ENCODE peak calls at places on chromosomes 11 and 22, in seven cellular contexts. One of them, this sample, is unnamed.

GRCh38 chr22:20761536-20761935 is 12.4 kb upstream of the SERPIND1 start:
- DNase-seq in IMR-90: peak; percentile 55
- DNase-seq in trophoblast cell: peak; percentile 47
- DNase-seq in H1: no peak
- DNase-seq in neuronal stem cell: no peak
- DNase-seq in mesenchymal stem cell: no peak
- DNase-seq in H9: no peak
- DNase-seq in this sample: no peak

GRCh38 chr11:35290876-35291275 is 128.5 kb downstream of the SLC1A2 start:
- DNase-seq in H9: no peak
- DNase-seq in H1: no peak
- DNase-seq in neuronal stem cell: no peak
- DNase-seq in IMR-90: no peak
- DNase-seq in mesenchymal stem cell: no peak
- DNase-seq in trophoblast cell: peak; percentile 6
- DNase-seq in this sample: peak; percentile 38

GRCh38 chr22:36773935-36774334 is 2.0 kb downstream of the IFT27 start:
- DNase-seq in trophoblast cell: peak; percentile 41
- DNase-seq in H1: no peak
- DNase-seq in H9: no peak
- DNase-seq in neuronal stem cell: no peak
- DNase-seq in IMR-90: peak; percentile 49
- DNase-seq in mesenchymal stem cell: peak; percentile 45
- DNase-seq in this sample: peak; percentile 31

GRCh38 chr11:107624983-107625779 is 34.2 kb downstream of the ELMOD1 start:
- DNase-seq in IMR-90: no peak
- DNase-seq in H1: no peak
- DNase-seq in H9: no peak
- DNase-seq in neuronal stem cell: no peak
- DNase-seq in mesenchymal stem cell: no peak
- DNase-seq in trophoblast cell: no peak
- DNase-seq in this sample: no peak

GRCh38 chr11:78338138-78338537 is 79.5 kb downstream of the GAB2 start:
- DNase-seq in H9: no peak
- DNase-seq in IMR-90: no peak
- DNase-seq in neuronal stem cell: no peak
- DNase-seq in trophoblast cell: no peak
- DNase-seq in H1: no peak
- DNase-seq in mesenchymal stem cell: no peak
- DNase-seq in this sample: no peak

GRCh38 chr22:44136112-44136511 is 44.6 kb upstream of the PARVG start:
- DNase-seq in neuronal stem cell: no peak
- DNase-seq in IMR-90: no peak
- DNase-seq in H1: no peak
- DNase-seq in H9: no peak
- DNase-seq in mesenchymal stem cell: no peak
- DNase-seq in trophoblast cell: no peak
- DNase-seq in this sample: no peak

GRCh38 chr11:88352139-88352538 is 14.6 kb upstream of the CTSC start:
- DNase-seq in H9: no peak
- DNase-seq in IMR-90: peak; percentile 30
- DNase-seq in H1: no peak
- DNase-seq in mesenchymal stem cell: peak; percentile 19
- DNase-seq in neuronal stem cell: no peak
- DNase-seq in trophoblast cell: no peak
- DNase-seq in this sample: no peak

GRCh38 chr22:36048911-36049677 is 20.5 kb upstream of the RBFOX2 start:
- DNase-seq in IMR-90: peak; percentile 77
- DNase-seq in mesenchymal stem cell: no peak
- DNase-seq in H1: no peak
- DNase-seq in trophoblast cell: peak; percentile 96
- DNase-seq in H9: no peak
- DNase-seq in neuronal stem cell: no peak
- DNase-seq in this sample: no peak

GRCh38 chr11:80593981-80594380 is 1153.2 kb upstream of the TENM4 start:
- DNase-seq in trophoblast cell: peak; percentile 29
- DNase-seq in H1: no peak
- DNase-seq in neuronal stem cell: no peak
- DNase-seq in IMR-90: peak; percentile 44
- DNase-seq in mesenchymal stem cell: peak; percentile 80
- DNase-seq in H9: no peak
- DNase-seq in this sample: peak; percentile 67

GRCh38 chr11:102513869-102514268 is 16.7 kb downstream of the MMP7 start:
- DNase-seq in IMR-90: peak; percentile 34
- DNase-seq in trophoblast cell: no peak
- DNase-seq in neuronal stem cell: no peak
- DNase-seq in H9: no peak
- DNase-seq in H1: no peak
- DNase-seq in mesenchymal stem cell: peak; percentile 25
- DNase-seq in this sample: no peak

GRCh38 chr22:38295863-38296262 is 21.4 kb downstream of the CSNK1E start:
- DNase-seq in H1: no peak
- DNase-seq in IMR-90: no peak
- DNase-seq in neuronal stem cell: no peak
- DNase-seq in mesenchymal stem cell: no peak
- DNase-seq in trophoblast cell: peak; percentile 61
- DNase-seq in H9: no peak
- DNase-seq in this sample: no peak
- H3K18ac ChIP-seq in H1: no peak overlapping the region
- H3K18ac ChIP-seq in IMR-90: no peak overlapping the region
- H3K18ac ChIP-seq in neuronal stem cell: no peak overlapping the region
- H3K18ac ChIP-seq in mesenchymal stem cell: no peak overlapping the region
- H3K18ac ChIP-seq in trophoblast cell: peak overlapping the region; percentile 30
- H3K18ac ChIP-seq in H9: no peak overlapping the region
- H3K18ac ChIP-seq in this sample: no peak overlapping the region

GRCh38 chr11:72860592-72860991 is 46.4 kb downstream of the ATG16L2 start:
- DNase-seq in neuronal stem cell: no peak
- DNase-seq in H1: no peak
- DNase-seq in IMR-90: no peak
- DNase-seq in H9: no peak
- DNase-seq in mesenchymal stem cell: no peak
- DNase-seq in trophoblast cell: peak; percentile 45
- DNase-seq in this sample: no peak

GRCh38 chr11:72856551-72857342 is 42.5 kb downstream of the ATG16L2 start:
- DNase-seq in trophoblast cell: no peak
- DNase-seq in mesenchymal stem cell: no peak
- DNase-seq in H9: no peak
- DNase-seq in neuronal stem cell: no peak
- DNase-seq in IMR-90: no peak
- DNase-seq in H1: no peak
- DNase-seq in this sample: no peak

GRCh38 chr11:72856065-72856464 is 41.9 kb downstream of the ATG16L2 start:
- DNase-seq in neuronal stem cell: no peak
- DNase-seq in H1: no peak
- DNase-seq in mesenchymal stem cell: no peak
- DNase-seq in H9: no peak
- DNase-seq in IMR-90: no peak
- DNase-seq in trophoblast cell: no peak
- DNase-seq in this sample: no peak

GRCh38 chr11:72863091-72863490 is 48.9 kb downstream of the ATG16L2 start:
- DNase-seq in H1: no peak
- DNase-seq in IMR-90: no peak
- DNase-seq in trophoblast cell: no peak
- DNase-seq in neuronal stem cell: no peak
- DNase-seq in H9: no peak
- DNase-seq in mesenchymal stem cell: no peak
- DNase-seq in this sample: no peak

DNA sequence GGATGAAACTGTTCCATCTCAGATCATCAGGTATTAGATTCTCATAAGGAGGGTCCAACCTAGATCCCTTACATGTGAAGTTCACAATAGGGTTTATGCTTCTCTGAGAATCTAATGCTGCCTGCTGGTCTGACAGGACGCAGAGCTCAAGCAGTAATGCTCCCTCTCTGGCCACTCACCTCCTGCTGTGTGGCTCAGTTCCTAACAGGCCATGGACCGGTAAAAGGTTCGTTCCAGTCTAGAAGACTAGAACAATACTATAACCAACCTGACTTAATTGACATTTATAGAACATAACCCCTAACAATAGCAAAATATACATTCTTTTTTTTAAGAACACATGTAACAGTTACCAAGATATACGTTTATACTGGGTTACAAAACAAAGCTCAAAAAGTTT is 45.8 kb downstream of the ATG16L2 start:
- DNase-seq in H1: no peak
- DNase-seq in IMR-90: no peak
- DNase-seq in neuronal stem cell: no peak
- DNase-seq in trophoblast cell: no peak
- DNase-seq in H9: no peak
- DNase-seq in mesenchymal stem cell: no peak
- DNase-seq in this sample: no peak
- H3K18ac ChIP-seq in H1: no peak overlapping the region
- H3K18ac ChIP-seq in IMR-90: no peak overlapping the region
- H3K18ac ChIP-seq in neuronal stem cell: no peak overlapping the region
- H3K18ac ChIP-seq in trophoblast cell: no peak overlapping the region
- H3K18ac ChIP-seq in H9: no peak overlapping the region
- H3K18ac ChIP-seq in mesenchymal stem cell: no peak overlapping the region
- H3K18ac ChIP-seq in this sample: no peak overlapping the region

GRCh38 chr11:48148749-48149148 is 67.9 kb upstream of the OR4B1 start:
- DNase-seq in mesenchymal stem cell: no peak
- DNase-seq in H9: no peak
- DNase-seq in IMR-90: no peak
- DNase-seq in H1: no peak
- DNase-seq in trophoblast cell: peak; percentile 70
- DNase-seq in neuronal stem cell: no peak
- DNase-seq in this sample: no peak

GRCh38 chr11:48150213-48150612 is 66.4 kb upstream of the OR4B1 start:
- DNase-seq in IMR-90: peak; percentile 63
- DNase-seq in H1: no peak
- DNase-seq in mesenchymal stem cell: no peak
- DNase-seq in H9: no peak
- DNase-seq in neuronal stem cell: no peak
- DNase-seq in trophoblast cell: no peak
- DNase-seq in this sample: no peak

GRCh38 chr11:48154162-48154561 is 62.4 kb upstream of the OR4B1 start:
- DNase-seq in trophoblast cell: no peak
- DNase-seq in neuronal stem cell: no peak
- DNase-seq in H1: no peak
- DNase-seq in mesenchymal stem cell: peak; percentile 22
- DNase-seq in IMR-90: peak; percentile 62
- DNase-seq in H9: no peak
- DNase-seq in this sample: no peak
- H3K18ac ChIP-seq in trophoblast cell: no peak overlapping the region
- H3K18ac ChIP-seq in neuronal stem cell: no peak overlapping the region
- H3K18ac ChIP-seq in H1: no peak overlapping the region
- H3K18ac ChIP-seq in mesenchymal stem cell: no peak overlapping the region
- H3K18ac ChIP-seq in IMR-90: peak overlapping the region; percentile 28
- H3K18ac ChIP-seq in H9: no peak overlapping the region
- H3K18ac ChIP-seq in this sample: no peak overlapping the region

DNA sequence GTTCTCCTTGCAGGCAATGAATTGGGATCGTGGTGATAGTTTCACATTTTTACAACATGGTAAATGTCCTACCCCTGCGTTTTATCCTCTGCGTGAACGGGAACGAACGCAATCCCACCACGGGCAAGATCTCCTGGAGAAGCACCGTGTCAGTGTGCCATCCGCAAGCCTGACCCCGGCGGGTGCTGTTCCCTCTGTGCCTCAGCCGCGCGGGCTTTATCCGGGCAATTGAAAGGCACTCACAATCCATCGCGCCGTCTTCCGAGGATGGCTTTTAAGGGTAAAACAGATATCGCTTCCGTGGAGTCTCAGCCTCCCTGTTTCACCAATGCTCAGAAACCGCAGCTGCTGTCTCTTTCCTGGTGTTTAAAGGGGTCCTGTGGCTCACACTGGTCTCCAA is 1387.5 kb downstream of the BRD1 start:
- DNase-seq in mesenchymal stem cell: no peak
- DNase-seq in H1: no peak
- DNase-seq in IMR-90: no peak
- DNase-seq in H9: no peak
- DNase-seq in neuronal stem cell: no peak
- DNase-seq in trophoblast cell: no peak
- DNase-seq in this sample: no peak
- H3K18ac ChIP-seq in mesenchymal stem cell: no peak overlapping the region
- H3K18ac ChIP-seq in H1: no peak overlapping the region
- H3K18ac ChIP-seq in IMR-90: no peak overlapping the region
- H3K18ac ChIP-seq in H9: no peak overlapping the region
- H3K18ac ChIP-seq in neuronal stem cell: no peak overlapping the region
- H3K18ac ChIP-seq in trophoblast cell: no peak overlapping the region
- H3K18ac ChIP-seq in this sample: no peak overlapping the region

GRCh38 chr22:32478994-32479393 is 4.4 kb downstream of the FBXO7 start:
- DNase-seq in H9: no peak
- DNase-seq in neuronal stem cell: no peak
- DNase-seq in trophoblast cell: peak; percentile 82
- DNase-seq in IMR-90: peak; percentile 28
- DNase-seq in mesenchymal stem cell: no peak
- DNase-seq in H1: no peak
- DNase-seq in this sample: no peak

GRCh38 chr22:32476804-32477203 is 2.2 kb downstream of the FBXO7 start:
- DNase-seq in trophoblast cell: no peak
- DNase-seq in neuronal stem cell: no peak
- DNase-seq in H9: no peak
- DNase-seq in IMR-90: no peak
- DNase-seq in mesenchymal stem cell: no peak
- DNase-seq in H1: no peak
- DNase-seq in this sample: no peak

GRCh38 chr22:32482708-32483107 is 8.1 kb downstream of the FBXO7 start:
- DNase-seq in H9: no peak
- DNase-seq in IMR-90: peak; percentile 22
- DNase-seq in neuronal stem cell: no peak
- DNase-seq in mesenchymal stem cell: no peak
- DNase-seq in trophoblast cell: no peak
- DNase-seq in H1: no peak
- DNase-seq in this sample: no peak

GRCh38 chr22:32477608-32478007 is 3.0 kb downstream of the FBXO7 start:
- DNase-seq in IMR-90: no peak
- DNase-seq in H9: no peak
- DNase-seq in mesenchymal stem cell: no peak
- DNase-seq in trophoblast cell: no peak
- DNase-seq in H1: no peak
- DNase-seq in neuronal stem cell: no peak
- DNase-seq in this sample: no peak

GRCh38 chr22:32480238-32480637 is 5.6 kb downstream of the FBXO7 start:
- DNase-seq in mesenchymal stem cell: no peak
- DNase-seq in neuronal stem cell: no peak
- DNase-seq in IMR-90: no peak
- DNase-seq in trophoblast cell: no peak
- DNase-seq in H9: no peak
- DNase-seq in H1: no peak
- DNase-seq in this sample: no peak
- H3K18ac ChIP-seq in mesenchymal stem cell: no peak overlapping the region
- H3K18ac ChIP-seq in neuronal stem cell: no peak overlapping the region
- H3K18ac ChIP-seq in IMR-90: no peak overlapping the region
- H3K18ac ChIP-seq in trophoblast cell: no peak overlapping the region
- H3K18ac ChIP-seq in H9: no peak overlapping the region
- H3K18ac ChIP-seq in H1: no peak overlapping the region
- H3K18ac ChIP-seq in this sample: no peak overlapping the region

GRCh38 chr11:1763796-1764661 is at the start of gene CTSD:
- DNase-seq in mesenchymal stem cell: peak; percentile 70
- DNase-seq in H1: peak; percentile 96
- DNase-seq in neuronal stem cell: peak; percentile 84
- DNase-seq in IMR-90: peak; percentile 69
- DNase-seq in trophoblast cell: peak; percentile 83
- DNase-seq in H9: peak; percentile 80
- DNase-seq in this sample: peak; percentile 85
- H3K18ac ChIP-seq in mesenchymal stem cell: peak within 1 kb of the TSS; percentile 88
- H3K18ac ChIP-seq in H1: peak within 1 kb of the TSS; percentile 71
- H3K18ac ChIP-seq in neuronal stem cell: peak within 1 kb of the TSS; percentile 97
- H3K18ac ChIP-seq in IMR-90: no peak within 1 kb of the TSS
- H3K18ac ChIP-seq in trophoblast cell: peak within 1 kb of the TSS; percentile 99
- H3K18ac ChIP-seq in H9: no peak within 1 kb of the TSS
- H3K18ac ChIP-seq in this sample: peak within 1 kb of the TSS; percentile 80

This sample was measured in mesendoderm.